ENCODE peak calls at places on chromosomes 11 and 22, in ten cellular contexts. W is astrocyte of the cerebellum; Y is EH; C is stimulated activated CD4-positive, alpha-beta T cell treated with anti-CD3 and anti-CD28 coated beads, Interleukin-2, amount 100 ng/mL, for 48 hours; G is GM23338; D is NCI-H774; U is SK-N-DZ; B is C1 segment of cervical spinal cord; V is Calu3; F is amygdala. P is an unnamed sample.

GRCh38 chr11:113105584-113105983 is 144.4 kb downstream of the NCAM1 start:
- DNase-seq in F (no peak), U (no peak), W (no peak), C (no peak), Y (no peak), V (no peak), G (no peak), D (no peak), B (no peak), P (no peak)

GRCh38 chr11:117828641-117829368 is 4.3 kb upstream of the FXYD2 start:
- DNase-seq in G (no peak), C (peak; percentile 68), V (peak; percentile 71), W (peak; percentile 58), F (no peak), B (no peak), U (no peak), Y (peak; percentile 32), D (no peak), P (peak; percentile 91)

GRCh38 chr11:64856382-64857227 is 12.2 kb upstream of the CDC42BPG start:
- DNase-seq in G (no peak), D (no peak), C (peak; percentile 64), B (peak; percentile 44), F (no peak), W (no peak), Y (peak; percentile 90), U (no peak), V (peak; percentile 91), P (peak; percentile 98)

GRCh38 chr11:8033791-8034585 is 46.9 kb downstream of the EIF3F start:
- DNase-seq in G (no peak), Y (no peak), U (no peak), B (no peak), F (no peak), W (no peak), D (no peak), V (no peak), C (no peak), P (no peak)

GRCh38 chr11:103825469-103825868 is 211.0 kb upstream of the DDI1 start:
- DNase-seq in F (no peak), Y (no peak), D (no peak), C (no peak), W (no peak), G (no peak), U (no peak), B (no peak), V (no peak), P (no peak)

GRCh38 chr22:24845036-24845918 is 39.3 kb downstream of the SGSM1 start:
- DNase-seq in Y (peak; percentile 55), C (no peak), B (no peak), D (no peak), V (peak; percentile 12), U (no peak), F (no peak), W (no peak), G (no peak), P (peak; percentile 8)

GRCh38 chr11:6437993-6438392 is 2.8 kb downstream of the HPX start:
- DNase-seq in C (no peak), B (no peak), F (no peak), G (no peak), U (no peak), V (no peak), W (no peak), D (no peak), Y (no peak), P (no peak)

GRCh38 chr22:37313376-37314314 is 31.3 kb downstream of the CYTH4 start:
- DNase-seq in G (no peak), F (no peak), V (no peak), B (no peak), D (no peak), Y (no peak), U (no peak), C (no peak), W (no peak), P (no peak)

GRCh38 chr11:111635706-111636045 is 33.4 kb downstream of the SIK2 start:
- DNase-seq in C (no peak), F (peak; percentile 5), D (peak; percentile 42), G (no peak), V (no peak), U (peak; percentile 3), B (peak; percentile 22), Y (peak; percentile 62), W (peak; percentile 77), P (no peak)

GRCh38 chr22:44495629-44496028 is 2.4 kb downstream of the RTL6 start:
- DNase-seq in Y (no peak), G (no peak), D (no peak), W (no peak), B (no peak), C (no peak), V (no peak), F (no peak), U (no peak), P (no peak)

GRCh38 chr11:68038226-68038717 is 553 bp upstream of the TCIRG1 start:
- DNase-seq in W (no peak), F (no peak), D (peak; percentile 48), G (no peak), V (no peak), U (no peak), B (no peak), C (no peak), Y (no peak), P (peak; percentile 34)

GRCh38 chr11:15236514-15236913 is 121.8 kb downstream of the INSC start:
- DNase-seq in Y (no peak), F (no peak), V (no peak), C (no peak), U (no peak), D (no peak), W (no peak), B (no peak), G (peak; percentile 16), P (no peak)

GRCh38 chr22:49156662-49157285 is 670.9 kb downstream of the BRD1 start:
- DNase-seq in U (peak; percentile 69), C (no peak), G (no peak), W (no peak), F (no peak), V (no peak), D (peak; percentile 70), Y (no peak), B (no peak), P (no peak)

GRCh38 chr11:119315139-119316016 is 1.6 kb downstream of the MCAM start:
- DNase-seq in G (peak; percentile 73), V (peak; percentile 57), Y (peak; percentile 56), W (no peak), C (no peak), D (peak; percentile 25), B (peak; percentile 60), U (no peak), F (peak; percentile 48), P (peak; percentile 28)

GRCh38 chr11:62930157-62930556 is 9.0 kb upstream of the CHRM1 start:
- DNase-seq in V (no peak), U (no peak), G (no peak), Y (no peak), W (no peak), C (no peak), B (no peak), F (no peak), D (no peak), P (no peak)

GRCh38 chr22:48667289-48667688 is 1160.4 kb downstream of the BRD1 start:
- DNase-seq in C (no peak), W (no peak), V (no peak), B (no peak), F (no peak), D (no peak), Y (no peak), G (no peak), U (no peak), P (no peak)

GRCh38 chr22:33829549-33830280 is 90.6 kb downstream of the LARGE1 start:
- DNase-seq in D (no peak), B (no peak), U (peak; percentile 95), W (no peak), C (no peak), G (peak; percentile 49), V (no peak), F (no peak), Y (no peak), P (no peak)

GRCh38 chr22:41579297-41579996 is 10.2 kb downstream of the PMM1 start:
- DNase-seq in U (no peak), V (no peak), C (no peak), G (no peak), Y (no peak), B (no peak), D (no peak), F (no peak), W (no peak), P (no peak)

GRCh38 chr11:119780264-119780953 is 51.4 kb upstream of the NECTIN1 start:
- DNase-seq in Y (no peak), D (no peak), V (no peak), G (no peak), C (no peak), F (no peak), B (no peak), W (no peak), U (no peak), P (no peak)

GRCh38 chr22:40654522-40655167 is 18.1 kb upstream of the MRTFA start:
- DNase-seq in B (peak; percentile 46), D (no peak), G (peak; percentile 39), Y (peak; percentile 92), W (no peak), U (peak; percentile 57), F (no peak), V (peak; percentile 23), C (no peak), P (peak; percentile 70)

GRCh38 chr22:50341977-50342650 is 1.0 kb upstream of the PPP6R2 start:
- DNase-seq in Y (peak; percentile 86), B (peak; percentile 74), F (peak; percentile 34), W (peak; percentile 63), G (peak; percentile 97), V (peak; percentile 94), D (peak; percentile 38), C (peak; percentile 94), U (peak; percentile 91), P (peak; percentile 90)

GRCh38 chr11:9717719-9718118 is 53.8 kb downstream of the SWAP70 start:
- DNase-seq in U (no peak), V (no peak), F (no peak), D (no peak), B (no peak), W (no peak), G (peak; percentile 16), C (no peak), Y (peak; percentile 61), P (no peak)

GRCh38 chr11:59615132-59615636 is 390 bp downstream of the OSBP start:
- DNase-seq in G (peak; percentile 73), B (peak; percentile 9), V (peak; percentile 63), Y (peak; percentile 18), F (no peak), C (peak; percentile 28), U (peak; percentile 12), W (no peak), D (peak; percentile 25), P (peak; percentile 21)

GRCh38 chr11:115379528-115379927 is 124.7 kb downstream of the CADM1 start:
- DNase-seq in Y (no peak), W (no peak), U (no peak), G (no peak), V (no peak), F (no peak), D (no peak), C (no peak), B (no peak), P (no peak)

GRCh38 chr11:1122356-1123002 is 35.3 kb upstream of the MUC5AC start:
- DNase-seq in F (no peak), Y (no peak), V (no peak), W (no peak), B (no peak), D (no peak), C (no peak), G (no peak), U (no peak), P (no peak)

GRCh38 chr11:74957937-74958629 is 9.0 kb downstream of the SPCS2 start:
- DNase-seq in G (no peak), Y (peak; percentile 24), F (no peak), W (no peak), U (no peak), V (no peak), C (no peak), D (no peak), B (no peak), P (no peak)

GRCh38 chr22:17319541-17319940 is 49.7 kb upstream of the CECR2 start:
- DNase-seq in C (no peak), V (no peak), B (no peak), U (no peak), D (no peak), F (no peak), Y (no peak), G (no peak), W (no peak), P (no peak)

GRCh38 chr11:4830909-4831308 is 9.8 kb downstream of the OR51F2 start:
- DNase-seq in F (no peak), Y (no peak), B (no peak), W (no peak), C (no peak), U (no peak), D (no peak), G (no peak), V (no peak), P (no peak)

P was measured in mesenchymal stem cell.